ENCODE peak calls at places on chromosomes 6 and 20, in ten cellular contexts. K, G, E, F, X, Y, I, P, Q and M are unnamed samples.

GRCh38 chr6:112279044-112279916 is 24.9 kb upstream of the LAMA4 start:
- DNase-seq in G (no peak), P (no peak), Q (no peak), F (no peak), X (no peak), E (no peak), I (no peak), Y (no peak), K (no peak), M (no peak)

GRCh38 chr6:72552938-72553337 is 68.9 kb upstream of the KCNQ5 start:
- DNase-seq in K (no peak), Y (no peak), F (no peak), Q (no peak), E (no peak), G (no peak), P (no peak), I (peak; percentile 49), X (no peak), M (no peak)

GRCh38 chr6:130376921-130377320 is 11.1 kb downstream of the TMEM200A start:
- DNase-seq in F (no peak), P (no peak), Y (no peak), G (no peak), E (no peak), X (no peak), K (no peak), Q (no peak), I (peak; percentile 42), M (no peak)

GRCh38 chr6:157054531-157054979 is 268.8 kb downstream of the TMEM242 start:
- DNase-seq in Y (no peak), F (no peak), K (no peak), G (no peak), X (peak; percentile 17), I (no peak), P (no peak), Q (no peak), E (no peak), M (peak; percentile 51)

GRCh38 chr20:1124416-1124815 is 6.0 kb downstream of the PSMF1 start:
- DNase-seq in E (no peak), Q (no peak), G (no peak), X (no peak), K (no peak), I (no peak), F (no peak), P (no peak), Y (no peak), M (no peak)

GRCh38 chr6:158978752-158979151 is 21.2 kb downstream of the RSPH3 start:
- DNase-seq in P (no peak), Q (no peak), E (no peak), G (no peak), Y (no peak), X (no peak), I (peak; percentile 54), K (no peak), F (no peak), M (no peak)

GRCh38 chr6:389622-390021 is 1.9 kb upstream of the IRF4 start:
- DNase-seq in E (peak; percentile 56), F (no peak), I (no peak), Q (no peak), Y (no peak), K (no peak), P (no peak), G (no peak), X (no peak), M (no peak)

GRCh38 chr6:11277275-11278206 is 45.1 kb upstream of the NEDD9 start:
- DNase-seq in I (peak; percentile 66), Y (no peak), Q (no peak), G (peak; percentile 75), E (no peak), K (peak; percentile 48), P (no peak), X (no peak), F (no peak), M (peak; percentile 59)

GRCh38 chr6:68473433-68474210 is 161.5 kb upstream of the ADGRB3 start:
- DNase-seq in P (no peak), E (no peak), K (no peak), Y (no peak), X (no peak), G (no peak), I (peak; percentile 12), F (no peak), Q (no peak), M (no peak)

DNA sequence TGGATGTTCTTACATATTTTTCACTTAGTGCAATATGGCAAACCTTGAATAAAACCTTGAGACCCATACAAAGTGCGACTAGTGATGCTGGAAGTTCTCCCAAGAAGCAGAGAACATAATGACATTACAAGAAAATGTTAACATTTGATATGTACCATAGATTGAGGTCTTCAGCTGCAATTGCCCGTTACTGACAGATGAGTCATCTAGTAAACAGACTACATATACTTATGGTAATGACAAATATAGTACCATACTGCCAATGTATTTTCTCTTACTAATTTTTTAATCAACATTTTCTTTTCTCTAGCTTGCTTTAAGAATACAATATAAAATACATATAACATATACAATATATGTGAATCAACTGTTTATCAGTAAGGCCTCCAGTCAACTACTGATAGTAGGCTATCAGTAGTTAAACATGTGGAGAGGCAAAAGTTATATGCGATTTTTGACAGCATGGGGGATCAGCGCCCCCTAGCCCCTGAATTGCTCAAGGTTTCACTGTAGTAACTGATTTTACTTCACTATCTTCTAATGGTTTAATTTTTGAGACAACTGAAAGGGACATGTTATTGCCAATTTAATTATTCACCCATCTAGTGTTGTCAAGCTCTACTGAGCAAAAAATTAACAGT is 166.7 kb upstream of the ADGRB3 start:
- DNase-seq in Y (no peak), E (no peak), X (no peak), G (no peak), I (no peak), F (no peak), P (no peak), K (no peak), Q (no peak), M (no peak)
- TF ChIP-seq CTCF in Y (no peak), E (no peak), X (peak; percentile 14), G (peak; percentile 64), I (no peak), F (no peak), P (no peak), K (no peak), Q (no peak), M (peak; percentile 21)

DNA sequence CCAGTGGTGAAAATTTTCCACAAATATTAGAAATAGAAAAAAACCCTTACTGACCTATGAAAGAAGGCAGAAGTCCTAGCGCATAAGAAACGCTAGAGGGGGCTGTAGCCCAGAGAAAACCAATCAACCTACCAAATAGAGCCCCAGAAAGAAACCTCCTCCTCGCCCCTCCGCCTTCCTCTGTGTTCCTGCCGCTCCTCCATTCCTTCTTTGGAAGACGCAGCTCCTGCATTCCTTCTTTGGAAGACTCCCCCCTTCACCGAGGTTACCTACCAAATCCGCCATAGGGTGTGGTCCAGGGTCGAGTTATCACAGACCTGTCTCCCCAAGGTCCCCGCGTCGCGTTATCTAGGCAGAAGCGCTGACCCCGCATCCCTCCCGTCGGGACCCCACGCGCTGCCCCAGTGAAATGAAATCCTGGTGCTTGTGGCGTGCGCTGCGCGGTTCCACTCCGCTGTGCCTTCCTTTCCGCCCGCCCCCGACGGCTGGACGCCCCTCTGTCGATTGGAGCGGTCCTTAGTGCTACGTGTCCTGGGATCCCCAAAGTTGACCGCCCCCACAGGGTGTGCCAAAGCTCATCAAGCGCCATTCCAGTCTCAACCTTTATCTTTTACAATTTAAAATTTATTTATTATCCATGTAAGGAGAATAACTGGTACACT is 12.9 kb downstream of the RPP21 start:
- DNase-seq in I (peak; percentile 67), P (no peak), G (peak; percentile 89), F (no peak), Q (no peak), X (peak; percentile 31), E (peak; percentile 57), K (no peak), Y (peak; percentile 89), M (peak; percentile 12)
- H3K4me3 ChIP-seq in I (peak overlapping the region; percentile 35), P (peak overlapping the region; percentile 44), G (peak overlapping the region; percentile 62), F (peak overlapping the region; percentile 35), Q (peak overlapping the region; percentile 61), X (no peak overlapping the region), E (peak overlapping the region; percentile 50), K (peak overlapping the region; percentile 18), Y (peak overlapping the region; percentile 58), M (no peak overlapping the region)

GRCh38 chr6:169723991-169724553 is at the start of gene PHF10:
- DNase-seq in Q (peak; percentile 73), X (no peak), I (no peak), F (no peak), G (peak; percentile 91), E (no peak), K (peak; percentile 34), P (peak; percentile 54), Y (no peak), M (peak; percentile 56)

GRCh38 chr6:169726049-169726400 is 1.7 kb upstream of the PHF10 start:
- DNase-seq in E (no peak), K (no peak), Y (no peak), P (no peak), X (no peak), I (no peak), Q (no peak), F (no peak), G (no peak), M (no peak)

GRCh38 chr6:169724554-169725269 is 412 bp upstream of the PHF10 start:
- DNase-seq in Q (peak; percentile 77), P (peak; percentile 77), K (peak; percentile 52), G (no peak), F (peak; percentile 70), Y (peak; percentile 72), I (no peak), X (peak; percentile 85), E (peak; percentile 33), M (peak; percentile 77)

GRCh38 chr6:169726963-169727362 is 2.7 kb upstream of the PHF10 start:
- DNase-seq in X (no peak), F (no peak), P (no peak), Y (no peak), K (no peak), Q (no peak), E (no peak), I (no peak), G (no peak), M (no peak)

DNA sequence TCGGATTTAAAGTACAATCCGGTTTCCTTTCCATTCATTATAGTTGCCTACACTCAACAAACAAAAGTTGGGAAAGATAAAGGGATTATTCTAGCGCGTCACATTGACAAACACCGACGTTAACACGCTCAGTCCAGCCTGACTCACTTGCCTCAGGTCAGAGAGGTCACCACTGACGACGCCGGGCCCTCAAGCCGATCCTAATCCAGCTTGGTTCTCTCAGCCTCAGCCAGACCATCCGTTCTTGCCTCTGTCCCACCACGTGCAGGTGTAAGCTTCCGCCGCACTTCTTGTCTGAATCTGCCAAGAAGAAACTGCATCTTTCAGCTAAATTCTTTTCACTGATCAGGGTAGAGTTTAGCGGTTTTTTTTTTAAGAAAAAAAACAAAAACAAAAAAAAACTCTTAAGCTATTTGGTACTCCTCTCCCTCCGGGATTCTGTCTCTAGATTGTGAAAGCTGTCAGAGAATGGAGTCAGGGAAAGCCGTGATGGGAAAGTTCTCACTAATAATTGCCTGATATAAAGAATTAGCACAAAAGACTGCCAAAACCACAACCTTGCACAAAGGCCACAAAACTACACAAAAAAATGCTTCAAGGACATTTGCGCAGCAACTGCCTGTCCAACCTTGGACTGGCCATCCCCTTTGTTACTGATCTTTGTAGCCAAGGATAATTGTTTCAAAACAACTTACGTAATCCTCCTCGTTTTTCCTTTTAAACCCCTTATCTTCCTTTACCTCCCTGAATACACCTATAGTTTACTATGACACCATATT is 1.2 kb upstream of the PHF10 start:
- DNase-seq in I (peak; percentile 80), P (peak; percentile 58), K (peak; percentile 65), Q (peak; percentile 86), Y (peak; percentile 86), E (no peak), G (peak; percentile 92), X (peak; percentile 16), F (peak; percentile 81), M (no peak)
- TF ChIP-seq CTCF in I (no peak), P (no peak), K (no peak), Q (no peak), Y (no peak), E (no peak), G (no peak), X (no peak), F (no peak), M (no peak)

GRCh38 chr6:16137451-16137801 is 8.5 kb downstream of the MYLIP start:
- DNase-seq in G (no peak), Q (no peak), X (no peak), I (no peak), P (no peak), Y (no peak), K (no peak), F (no peak), E (no peak), M (no peak)
- H3K4me3 ChIP-seq in G (no peak overlapping the region), Q (peak overlapping the region; percentile 27), X (no peak overlapping the region), I (no peak overlapping the region), P (no peak overlapping the region), Y (no peak overlapping the region), K (no peak overlapping the region), F (no peak overlapping the region), E (no peak overlapping the region), M (no peak overlapping the region)